ENCODE peak calls at places on chromosomes 13 and 19, in ten cellular contexts. C is ovary; Y is testis; I is mucosa of descending colon; Q is endothelial cell of umbilical vein; E is effector memory CD4-positive, alpha-beta T cell; B is endodermal cell; D is Peyer's patch; J is adipocyte; W is cardiac muscle cell. K is an unnamed sample. For H3K4me1, the result is how much of the 10 kb centered on the place peaks cover.

GRCh38 chr13:41823486-41823885 is 137.4 kb downstream of the VWA8 start:
- DNase-seq in W (no peak), C (no peak), J (no peak), E (no peak), Y (no peak), Q (no peak), I (no peak), B (no peak), D (no peak), K (no peak)

GRCh38 chr19:1147934-1148549 is 26.0 kb downstream of the SBNO2 start:
- DNase-seq in I (no peak), D (no peak), E (no peak), J (no peak), W (no peak), B (no peak), Y (no peak), Q (no peak), C (no peak), K (no peak)

GRCh38 chr13:20525144-20525600 is 485 bp downstream of the CRYL1 start:
- DNase-seq in C (peak), W (peak), D (peak), I (peak), E (peak), J (no peak), Y (peak), Q (peak), B (peak), K (peak)

GRCh38 chr19:35830986-35831385 is 18.3 kb upstream of the PRODH2 start:
- DNase-seq in Q (no peak), I (no peak), C (no peak), E (no peak), J (no peak), D (no peak), W (no peak), Y (no peak), B (no peak), K (no peak)

GRCh38 chr13:73492811-73493210 is 434.0 kb downstream of the KLF5 start:
- DNase-seq in B (no peak), C (no peak), W (no peak), E (no peak), Y (no peak), Q (no peak), D (no peak), J (peak), I (no peak), K (no peak)

GRCh38 chr19:12202250-12202649 is 39.4 kb downstream of the ZNF136 start:
- DNase-seq in J (no peak), W (peak), I (peak), E (peak), Y (peak), C (no peak), B (peak), D (peak), Q (no peak), K (peak)

GRCh38 chr13:62710766-62711165 is 1295.1 kb upstream of the PCDH20 start:
- DNase-seq in C (no peak), W (no peak), E (no peak), J (no peak), Q (no peak), B (no peak), Y (no peak), I (no peak), D (no peak), K (peak)

GRCh38 chr13:52159159-52159982 is at the start of gene NEK3:
- DNase-seq in B (peak), Q (peak), W (peak), I (peak), Y (peak), E (peak), J (peak), D (peak), C (peak), K (peak)

GRCh38 chr19:13430790-13431582 is 75.3 kb downstream of the CACNA1A start:
- DNase-seq in W (peak), C (no peak), B (peak), D (peak), Q (peak), J (peak), E (peak), I (peak), Y (peak), K (peak)

GRCh38 chr13:105127732-105128131 is 1407.7 kb downstream of the EFNB2 start:
- DNase-seq in D (no peak), I (no peak), J (no peak), E (no peak), Y (no peak), W (no peak), C (no peak), B (no peak), Q (no peak), K (no peak)

GRCh38 chr13:95255072-95255732 is 46.0 kb downstream of the ABCC4 start:
- DNase-seq in E (no peak), W (no peak), I (no peak), J (no peak), C (no peak), Q (no peak), B (no peak), D (no peak), Y (no peak), K (no peak)

GRCh38 chr19:19514215-19514633 is 1.1 kb downstream of the TSSK6 start:
- DNase-seq in B (no peak), C (peak), E (no peak), W (no peak), I (peak), D (no peak), J (no peak), Y (peak), Q (peak), K (no peak)

GRCh38 chr13:35866801-35867200 is 264.4 kb downstream of the DCLK1 start:
- DNase-seq in B (peak), I (no peak), Y (no peak), J (peak), W (no peak), E (no peak), C (no peak), Q (no peak), D (no peak), K (no peak)

GRCh38 chr13:65540064-65540635 is 1690.0 kb downstream of the PCDH9 start:
- DNase-seq in J (peak), Q (no peak), Y (no peak), B (no peak), I (no peak), W (no peak), D (no peak), C (no peak), E (no peak), K (peak)

GRCh38 chr19:2777952-2778683 is 5.0 kb downstream of the SGTA start:
- DNase-seq in Q (no peak), E (no peak), Y (no peak), W (no peak), D (no peak), C (no peak), I (no peak), J (no peak), B (no peak), K (no peak)

GRCh38 chr13:44188257-44188656 is 185.4 kb upstream of the SERP2 start:
- DNase-seq in D (no peak), B (no peak), I (no peak), C (no peak), Y (no peak), J (peak), Q (no peak), E (no peak), W (no peak), K (no peak)

GRCh38 chr13:36918246-36919060 is 1.6 kb downstream of the SMAD9 start:
- DNase-seq in Q (peak), E (no peak), B (no peak), D (no peak), I (no peak), W (peak), C (no peak), J (peak), Y (no peak), K (peak)

GRCh38 chr13:76380436-76381065 is 505.7 kb downstream of the KCTD12 start:
- DNase-seq in W (no peak), Q (no peak), I (no peak), D (no peak), E (no peak), B (no peak), Y (no peak), C (no peak), J (no peak), K (no peak)

GRCh38 chr19:1234670-1235380 is 3.0 kb downstream of the CBARP start:
- DNase-seq in I (no peak), Q (no peak), W (no peak), B (no peak), E (no peak), Y (no peak), D (no peak), C (no peak), J (no peak), K (no peak)

GRCh38 chr19:45162464-45163143 is 1.8 kb upstream of the NKPD1 start:
- DNase-seq in I (no peak), E (no peak), W (no peak), Y (no peak), B (no peak), Q (no peak), C (no peak), J (no peak), D (no peak), K (no peak)

GRCh38 chr13:76455960-76456359 is 430.2 kb downstream of the KCTD12 start:
- DNase-seq in J (peak), Q (peak), C (no peak), E (no peak), D (no peak), W (no peak), Y (no peak), I (no peak), B (no peak), K (peak)

GRCh38 chr13:103282571-103283450 is 216.6 kb upstream of the SLC10A2 start:
- DNase-seq in B (peak), D (peak), J (peak), C (no peak), Q (no peak), W (peak), I (no peak), Y (no peak), E (no peak), K (no peak)

GRCh38 chr19:38685666-38686529 is 38.4 kb downstream of the ACTN4 start:
- DNase-seq in D (no peak), C (no peak), I (no peak), E (no peak), Q (peak), W (peak), J (peak), Y (no peak), B (peak), K (peak)

GRCh38 chr13:79522583-79522982 is 41.6 kb downstream of the NDFIP2 start:
- DNase-seq in E (no peak), D (no peak), I (no peak), Y (no peak), J (no peak), W (no peak), B (no peak), C (no peak), Q (peak), K (no peak)

GRCh38 chr13:79126706-79127105 is 279.3 kb downstream of the RBM26 start:
- DNase-seq in D (no peak), C (no peak), E (no peak), I (no peak), Q (no peak), J (no peak), Y (no peak), B (no peak), W (no peak), K (no peak)

GRCh38 chr13:105343134-105343806 is 1192.2 kb downstream of the EFNB2 start:
- DNase-seq in B (no peak), C (no peak), I (no peak), E (no peak), J (peak), W (no peak), Y (no peak), Q (peak), D (no peak), K (no peak)

GRCh38 chr19:3404324-3405260 is 38.2 kb downstream of the NFIC start:
- DNase-seq in W (no peak), B (peak), Y (peak), C (peak), I (peak), Q (peak), J (peak), D (peak), E (no peak), K (peak)

GRCh38 chr13:89900104-89900760 is 1447.3 kb upstream of the MIR17HG start:
- DNase-seq in I (no peak), C (no peak), W (no peak), E (no peak), Y (no peak), D (no peak), Q (peak), J (no peak), B (no peak), K (no peak)

GRCh38 chr19:6065685-6066365 is 44.5 kb downstream of the RFX2 start:
- DNase-seq in W (no peak), D (peak), Q (peak), E (peak), B (peak), C (no peak), I (peak), Y (peak), J (no peak), K (no peak)

GRCh38 chr13:101399365-101399764 is 16.9 kb downstream of the NALCN start:
- DNase-seq in W (no peak), J (peak), Q (no peak), Y (no peak), C (no peak), I (no peak), D (no peak), B (no peak), E (no peak), K (no peak)

GRCh38 chr13:51324714-51325440 is 14.6 kb upstream of the SERPINE3 start:
- DNase-seq in Q (no peak), Y (no peak), J (no peak), B (peak), E (no peak), C (no peak), D (no peak), W (no peak), I (no peak), K (no peak)

GRCh38 chr13:109652536-109652935 is 133.8 kb downstream of the IRS2 start:
- DNase-seq in W (no peak), B (no peak), Q (peak), J (no peak), C (no peak), D (no peak), I (no peak), Y (no peak), E (no peak), K (peak)

GRCh38 chr13:103568314-103568713 is 502.1 kb upstream of the SLC10A2 start:
- DNase-seq in Y (no peak), E (no peak), W (no peak), Q (no peak), I (no peak), B (no peak), C (no peak), J (no peak), D (no peak), K (no peak)

GRCh38 chr19:6616011-6616410 is 25.1 kb upstream of the CD70 start:
- DNase-seq in I (no peak), J (peak), D (no peak), E (no peak), B (no peak), Y (no peak), Q (no peak), C (no peak), W (no peak), K (no peak)

GRCh38 chr19:4365791-4366665 is 22.7 kb downstream of the MPND start:
- DNase-seq in C (no peak), E (no peak), Y (no peak), B (no peak), Q (no peak), J (no peak), D (no peak), W (no peak), I (no peak), K (no peak)

DNA sequence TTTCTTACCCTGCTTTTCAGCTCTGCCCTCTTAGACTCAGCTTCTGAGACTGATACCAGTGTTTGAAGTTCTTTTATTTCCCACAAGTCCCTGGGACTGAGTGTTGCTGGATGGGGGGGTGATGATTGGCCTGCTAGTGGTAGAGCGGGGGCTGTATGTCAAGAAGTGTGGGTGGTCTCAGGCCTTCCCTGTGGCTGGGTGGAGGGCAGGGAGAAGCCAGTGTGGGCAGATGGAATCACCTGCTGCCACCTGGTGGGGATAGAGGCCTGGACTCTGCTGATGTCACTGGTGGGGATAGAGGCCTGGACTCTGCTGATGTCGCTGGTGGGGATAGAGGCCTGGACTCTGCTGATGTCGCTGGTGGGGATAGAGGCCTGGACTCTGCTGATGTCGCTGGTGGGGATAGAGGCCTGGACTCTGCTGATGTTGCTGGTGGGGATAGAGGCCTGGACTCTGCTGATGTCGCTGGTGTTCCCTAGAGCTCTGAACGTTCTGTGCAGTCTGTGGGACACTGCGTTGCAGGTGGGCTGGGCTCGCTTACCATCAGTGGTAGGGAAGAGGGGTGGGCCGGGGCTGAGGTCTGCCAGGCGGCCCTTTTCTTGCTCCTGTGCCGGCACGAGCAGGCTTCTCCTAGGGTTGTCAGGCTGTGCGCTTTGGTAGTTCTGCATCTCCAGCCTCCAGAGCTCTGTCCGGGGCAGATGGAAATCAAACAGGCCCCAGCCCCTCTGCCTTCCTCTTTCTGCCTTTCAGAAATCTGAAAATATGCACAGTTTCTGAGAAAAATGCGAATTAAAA is 101.3 kb downstream of the ARHGEF7 start:
- DNase-seq in B (peak), Q (no peak), I (peak), E (peak), J (no peak), C (peak), Y (peak), D (peak), W (peak), K (peak)
- H3K4me1 ChIP-seq in B (under half), Q (under half), I (under half), E (under half), J (half or more), C (under half), Y (under half), D (under half), W (under half), K (under half)

GRCh38 chr13:113327766-113328391 is 30.8 kb downstream of the LAMP1 start:
- DNase-seq in Y (no peak), Q (no peak), E (no peak), J (no peak), C (no peak), I (no peak), W (no peak), B (peak), D (no peak), K (no peak)
- H3K4me1 ChIP-seq in Y (under half), Q (under half), E (under half), J (under half), C (under half), I (under half), W (under half), B (under half), D (under half), K (under half)

GRCh38 chr13:25977671-25978070 is 74.1 kb downstream of the SHISA2 start:
- DNase-seq in B (no peak), J (peak), W (no peak), D (no peak), Q (peak), I (no peak), Y (no peak), E (no peak), C (no peak), K (peak)
- H3K4me1 ChIP-seq in B (under half), J (under half), W (under half), D (under half), Q (under half), I (under half), Y (under half), E (under half), C (under half), K (under half)

GRCh38 chr13:43044720-43045301 is 21.4 kb downstream of the DNAJC15 start:
- DNase-seq in D (no peak), J (no peak), B (no peak), W (no peak), I (no peak), Y (no peak), E (no peak), Q (no peak), C (no peak), K (no peak)

GRCh38 chr13:43042410-43042921 is 19.1 kb downstream of the DNAJC15 start:
- DNase-seq in J (no peak), B (no peak), Q (no peak), W (no peak), I (no peak), D (no peak), Y (no peak), C (no peak), E (no peak), K (no peak)

GRCh38 chr13:43041368-43041921 is 18.1 kb downstream of the DNAJC15 start:
- DNase-seq in B (no peak), C (no peak), J (no peak), Y (no peak), I (no peak), Q (no peak), D (no peak), W (no peak), E (no peak), K (no peak)

DNA sequence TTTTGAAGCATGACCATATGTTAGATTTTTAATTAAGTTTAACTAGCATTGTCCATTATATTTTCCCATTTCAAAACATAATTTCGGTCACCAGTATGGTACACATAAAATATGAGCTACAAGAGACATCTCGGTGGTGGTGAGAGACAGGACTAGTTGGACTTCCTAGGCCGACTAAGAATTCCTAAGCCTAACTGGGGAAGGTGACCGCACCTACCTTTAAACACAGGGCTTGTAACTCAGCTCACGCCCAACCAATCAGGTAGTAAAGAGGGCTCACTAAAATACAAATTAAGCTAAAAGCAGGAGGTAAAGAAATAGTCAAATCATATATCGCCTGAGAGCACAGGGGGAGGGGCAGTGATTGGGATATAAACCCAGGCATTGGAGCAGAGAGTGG is 22.9 kb downstream of the DNAJC15 start:
- DNase-seq in E (no peak), C (no peak), B (no peak), Y (no peak), Q (no peak), D (no peak), W (no peak), J (no peak), I (no peak), K (no peak)
- H3K4me1 ChIP-seq in E (under half), C (under half), B (under half), Y (under half), Q (under half), D (under half), W (under half), J (under half), I (under half), K (under half)